ENCODE peak calls at places on chromosomes 5 and 9, in nine cellular contexts. W, X, G, L, S, F, I, M and E are unnamed samples.

GRCh38 chr5:1883925-1884637 is 1.4 kb upstream of the IRX4 start:
- DNase-seq in G (no peak), S (no peak), X (no peak), F (no peak), M (no peak), L (no peak), W (no peak), I (no peak), E (no peak)

GRCh38 chr9:36686471-36686870 is 113.8 kb downstream of the MELK start:
- DNase-seq in L (no peak), W (no peak), S (no peak), I (no peak), F (no peak), G (no peak), X (no peak), M (no peak), E (no peak)

GRCh38 chr5:122291000-122291592 is 20.9 kb upstream of the SNCAIP start:
- DNase-seq in S (no peak), X (no peak), F (no peak), G (no peak), I (no peak), L (no peak), M (no peak), W (no peak), E (no peak)

GRCh38 chr9:801399-802071 is 40.0 kb upstream of the DMRT1 start:
- DNase-seq in F (no peak), L (peak), I (no peak), M (no peak), S (peak), G (no peak), X (no peak), W (no peak), E (no peak)

GRCh38 chr9:32387256-32387655 is 2.8 kb downstream of the ACO1 start:
- DNase-seq in W (no peak), X (no peak), M (no peak), F (no peak), S (no peak), L (no peak), I (no peak), G (no peak), E (no peak)

GRCh38 chr5:80255425-80255751 is 460 bp downstream of the SERINC5 start:
- DNase-seq in F (peak), S (peak), M (peak), W (peak), I (no peak), G (peak), L (peak), X (peak), E (no peak)

GRCh38 chr9:32069169-32069813 is 315.2 kb upstream of the ACO1 start:
- DNase-seq in I (no peak), S (peak), X (no peak), W (no peak), G (no peak), L (no peak), F (no peak), M (no peak), E (no peak)

GRCh38 chr9:27572566-27572917 is 739 bp downstream of the C9orf72 start:
- DNase-seq in X (no peak), I (peak), S (no peak), L (peak), M (peak), G (peak), W (no peak), F (peak), E (peak)

GRCh38 chr5:16983972-16984371 is 47.9 kb upstream of the MYO10 start:
- DNase-seq in G (no peak), I (no peak), W (no peak), S (no peak), F (no peak), X (no peak), M (no peak), L (no peak), E (no peak)

GRCh38 chr9:18359335-18359734 is 114.6 kb upstream of the ADAMTSL1 start:
- DNase-seq in M (no peak), I (no peak), L (peak), G (no peak), W (no peak), S (peak), F (peak), X (no peak), E (no peak)

GRCh38 chr5:93192107-93192506 is 388.9 kb downstream of the NR2F1-AS1 start:
- DNase-seq in I (no peak), S (peak), F (peak), G (no peak), W (no peak), L (peak), X (no peak), M (no peak), E (no peak)

GRCh38 chr9:93205045-93205768 is 21.3 kb downstream of the WNK2 start:
- DNase-seq in S (peak), F (no peak), X (peak), M (no peak), L (no peak), G (no peak), I (no peak), W (no peak), E (no peak)

GRCh38 chr9:72557549-72557948 is 36.1 kb downstream of the TMC1 start:
- DNase-seq in X (no peak), F (peak), M (peak), S (peak), G (no peak), I (no peak), W (peak), L (peak), E (no peak)

GRCh38 chr9:34252670-34253459 is 74.0 kb downstream of the UBAP1 start:
- DNase-seq in S (peak), L (peak), G (peak), F (peak), M (peak), I (peak), X (peak), W (peak), E (peak)

GRCh38 chr9:94867842-94868312 is 141.4 kb downstream of the AOPEP start:
- DNase-seq in L (peak), G (no peak), X (no peak), I (no peak), F (peak), W (no peak), S (peak), M (no peak), E (no peak)

GRCh38 chr9:99449726-99450125 is 227.6 kb downstream of the SEC61B start:
- DNase-seq in X (no peak), W (no peak), G (no peak), S (no peak), M (no peak), I (no peak), L (no peak), F (no peak), E (no peak)

GRCh38 chr5:52725781-52726180 is 61.9 kb upstream of the ITGA1 start:
- DNase-seq in S (peak), X (peak), I (no peak), W (no peak), M (peak), L (no peak), G (no peak), F (no peak), E (no peak)

GRCh38 chr5:140147460-140147859 is 21.7 kb downstream of the IGIP start:
- DNase-seq in X (no peak), L (no peak), S (no peak), G (no peak), W (no peak), F (no peak), M (no peak), I (no peak), E (no peak)

GRCh38 chr5:17019324-17019723 is 83.2 kb upstream of the MYO10 start:
- DNase-seq in X (no peak), S (peak), F (no peak), L (peak), G (no peak), W (no peak), I (no peak), M (no peak), E (no peak)

GRCh38 chr9:71349218-71349617 is 227.8 kb upstream of the TRPM3 start:
- DNase-seq in X (no peak), W (no peak), S (peak), G (no peak), L (no peak), F (peak), M (no peak), I (no peak), E (no peak)

GRCh38 chr5:122500245-122501086 is 188.4 kb downstream of the SNCAIP start:
- DNase-seq in F (peak), W (no peak), I (no peak), L (peak), M (peak), X (no peak), G (no peak), S (peak), E (no peak)

GRCh38 chr5:122195784-122196394 is 66.5 kb downstream of the ZNF474 start:
- DNase-seq in M (peak), I (no peak), X (no peak), W (no peak), S (peak), G (no peak), F (peak), L (peak), E (no peak)

GRCh38 chr5:39175273-39175955 is 43.9 kb downstream of the FYB1 start:
- DNase-seq in X (no peak), L (no peak), M (no peak), W (peak), I (no peak), G (peak), S (no peak), F (no peak), E (no peak)

GRCh38 chr9:117247271-117247670 is 167.6 kb downstream of the ASTN2 start:
- DNase-seq in L (no peak), I (no peak), M (no peak), W (no peak), F (peak), X (no peak), S (peak), G (no peak), E (no peak)

GRCh38 chr9:115106001-115106400 is 12.0 kb downstream of the TNC start:
- DNase-seq in G (no peak), W (no peak), L (peak), F (no peak), S (no peak), X (no peak), I (no peak), M (no peak), E (no peak)

GRCh38 chr5:170319281-170319680 is 21.7 kb upstream of the LCP2 start:
- DNase-seq in W (no peak), I (no peak), X (no peak), M (no peak), F (no peak), L (no peak), G (no peak), S (no peak), E (no peak)

GRCh38 chr5:107424461-107424860 is 246.3 kb downstream of the EFNA5 start:
- DNase-seq in X (no peak), M (no peak), S (peak), L (peak), W (no peak), I (no peak), G (no peak), F (no peak), E (no peak)